ENCODE peak calls at places on chromosomes 7 and 10, in four cellular contexts. Y is CD8-positive, alpha-beta memory T cell; T is K562; O is naive thymus-derived CD4-positive, alpha-beta T cell. R is an unnamed sample. For H3K4me1, the result is how much of the 10 kb centered on the place peaks cover.

GRCh38 chr10:128526793-128527375 is 400.7 kb upstream of the MKI67 start:
- DNase-seq in Y (no peak), T (no peak), O (no peak), R (no peak)

GRCh38 chr7:22052221-22052639 is 106.5 kb upstream of the CDCA7L start:
- DNase-seq in O (no peak), T (no peak), Y (no peak), R (no peak)

GRCh38 chr10:105243825-105244224 is 602.7 kb downstream of the SORCS3 start:
- DNase-seq in Y (no peak), O (no peak), T (no peak), R (no peak)

GRCh38 chr7:158819571-158820203 is 9.6 kb downstream of the ESYT2 start:
- DNase-seq in O (no peak), Y (no peak), T (peak), R (no peak)

GRCh38 chr10:12709516-12709915 is 292.0 kb downstream of the CCDC3 start:
- DNase-seq in T (no peak), O (no peak), Y (no peak), R (no peak)

GRCh38 chr10:34187201-34187600 is 627.9 kb downstream of the PARD3 start:
- DNase-seq in O (no peak), T (no peak), Y (no peak), R (no peak)

GRCh38 chr10:100014129-100014762 is 4.5 kb upstream of the DNMBP start:
- DNase-seq in O (no peak), T (no peak), Y (no peak), R (no peak)

GRCh38 chr7:1192171-1192676 is 32.2 kb upstream of the ZFAND2A start:
- DNase-seq in Y (no peak), T (no peak), O (no peak), R (no peak)

GRCh38 chr7:95547949-95548348 is 48.4 kb downstream of the PDK4 start:
- DNase-seq in T (no peak), O (no peak), Y (no peak), R (no peak)

GRCh38 chr7:46654546-46655443 is 733.7 kb upstream of the IGFBP3 start:
- DNase-seq in Y (no peak), T (no peak), O (no peak), R (no peak)

GRCh38 chr7:78749052-78749746 is 704.3 kb downstream of the MAGI2 start:
- DNase-seq in Y (no peak), T (no peak), O (no peak), R (no peak)

GRCh38 chr10:70985824-70986336 is 97.5 kb upstream of the PCBD1 start:
- DNase-seq in O (no peak), Y (no peak), T (no peak), R (no peak)

GRCh38 chr10:63260103-63260859 is 127.2 kb downstream of the NRBF2 start:
- DNase-seq in Y (no peak), O (no peak), T (no peak), R (no peak)
- H3K4me3 ChIP-seq in Y (no peak), O (no peak), T (no peak), R (no peak)

DNA sequence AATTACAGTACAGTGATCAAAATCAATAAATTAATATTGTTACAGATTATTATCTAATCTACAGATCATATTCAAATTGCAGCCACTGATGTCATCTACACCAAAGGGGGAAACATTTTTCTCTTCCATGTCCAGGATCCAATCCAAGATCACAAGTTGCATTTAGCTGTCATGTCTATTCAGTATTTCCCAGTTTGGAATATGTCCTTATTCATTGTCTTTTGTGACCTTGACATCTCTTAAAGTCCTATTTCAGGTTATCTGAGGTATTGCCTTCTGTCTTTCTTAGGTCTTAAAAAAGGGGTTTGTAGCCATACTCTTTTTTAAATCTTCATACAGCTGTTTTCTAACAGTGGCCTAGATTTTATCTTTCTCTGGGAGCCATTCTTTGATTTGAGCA is 93.3 kb downstream of the MLLT10 start:
- DNase-seq in T (no peak), O (no peak), Y (no peak), R (no peak)
- H3K27ac ChIP-seq in T (no peak), O (no peak), Y (no peak), R (no peak)

DNA sequence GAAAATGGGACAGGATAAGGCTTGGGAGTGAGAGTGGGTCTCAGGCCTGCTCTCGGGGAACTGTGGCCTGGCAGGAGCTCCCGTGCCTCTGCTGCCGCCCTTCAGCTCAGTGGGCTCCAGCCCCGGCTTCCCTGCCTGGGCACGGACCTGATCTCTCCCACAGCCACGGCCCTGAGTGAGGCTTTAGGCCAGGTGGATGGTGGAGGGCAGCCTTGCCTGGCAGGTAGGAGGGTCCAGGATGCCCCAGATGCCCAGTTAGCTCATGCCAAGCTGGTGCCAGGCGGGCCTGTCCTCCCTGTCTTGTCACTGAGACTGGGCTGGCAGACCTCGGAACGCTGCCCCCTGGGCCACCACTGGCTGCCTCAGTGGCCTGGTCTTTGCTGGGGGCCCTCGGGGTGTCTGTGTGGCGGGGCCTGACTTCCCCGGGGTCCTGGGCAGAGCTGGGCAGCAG is 116.6 kb downstream of the INPP5A start:
- DNase-seq in O (no peak), T (no peak), Y (no peak), R (no peak)
- H3K4me1 ChIP-seq in O (under half), T (under half), Y (under half), R (under half)

GRCh38 chr10:5694573-5694972 is 9.9 kb downstream of the TASOR2 start:
- DNase-seq in T (no peak), Y (no peak), O (no peak), R (no peak)
- H3K4me3 ChIP-seq in T (no peak), Y (no peak), O (no peak), R (no peak)

GRCh38 chr7:4720225-4720624 is 38.1 kb downstream of the FOXK1 start:
- DNase-seq in T (no peak), Y (no peak), O (no peak), R (no peak)

GRCh38 chr7:4724648-4725013 is 42.5 kb downstream of the FOXK1 start:
- DNase-seq in Y (no peak), O (no peak), T (no peak), R (no peak)

GRCh38 chr7:4725014-4725951 is 43.2 kb downstream of the FOXK1 start:
- DNase-seq in O (peak), Y (peak), T (no peak), R (no peak)

GRCh38 chr7:4722960-4723359 is 40.9 kb downstream of the FOXK1 start:
- DNase-seq in T (no peak), Y (no peak), O (no peak), R (no peak)

GRCh38 chr7:4722308-4722707 is 40.2 kb downstream of the FOXK1 start:
- DNase-seq in O (no peak), Y (no peak), T (no peak), R (no peak)
- H3K27ac ChIP-seq in O (no peak), Y (no peak), T (no peak), R (no peak)

GRCh38 chr10:72223743-72224101 is 7.6 kb upstream of the ASCC1 start:
- DNase-seq in O (no peak), T (no peak), Y (no peak), R (no peak)

GRCh38 chr10:72228318-72228751 is 12.3 kb upstream of the ASCC1 start:
- DNase-seq in O (no peak), T (no peak), Y (no peak), R (no peak)

GRCh38 chr10:72229261-72230251 is 13.5 kb upstream of the ASCC1 start:
- DNase-seq in O (no peak), T (no peak), Y (no peak), R (no peak)

GRCh38 chr10:72226418-72227027 is 10.4 kb upstream of the ASCC1 start:
- DNase-seq in O (no peak), T (no peak), Y (no peak), R (no peak)

GRCh38 chr10:72227826-72228225 is 11.8 kb upstream of the ASCC1 start:
- DNase-seq in Y (no peak), O (no peak), T (no peak), R (no peak)
- H3K4me1 ChIP-seq in Y (under half), O (under half), T (under half), R (under half)

DNA sequence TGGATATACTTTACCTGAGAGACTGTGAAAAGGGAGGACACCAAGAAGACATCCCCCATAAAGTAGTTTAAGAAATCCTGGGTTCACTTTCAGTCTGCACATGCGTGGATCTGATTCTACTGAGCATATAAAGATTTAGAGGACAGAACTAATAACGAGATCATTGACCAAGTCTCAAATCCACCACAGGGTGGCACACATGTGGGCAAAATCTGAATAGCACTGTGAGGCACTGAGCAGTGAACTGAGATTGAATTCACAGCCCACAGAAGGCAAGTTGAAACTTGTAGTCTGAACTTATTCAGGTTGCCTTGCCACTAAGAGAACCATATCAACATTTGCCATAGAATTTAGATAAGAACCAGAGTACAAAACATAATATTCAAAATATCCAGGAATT is 818.6 kb downstream of the GRID1 start:
- DNase-seq in T (no peak), Y (no peak), O (no peak), R (no peak)
- H3K4me3 ChIP-seq in T (no peak), Y (no peak), O (no peak), R (no peak)

GRCh38 chr7:26397786-26398435 is 106.2 kb downstream of the SNX10 start:
- DNase-seq in Y (no peak), O (no peak), T (peak), R (no peak)
- H3K27ac ChIP-seq in Y (no peak), O (no peak), T (peak), R (no peak)

GRCh38 chr10:69332278-69333010 is 54.1 kb downstream of the HK1 start:
- DNase-seq in T (no peak), O (no peak), Y (no peak), R (no peak)
- H3K4me1 ChIP-seq in T (half or more), O (under half), Y (half or more), R (under half)

R was measured in iPS DF 6.9.